ENCODE peak calls at places on chromosome 21, in ten cellular contexts. R is nucleus accumbens; N is activated CD8-positive, alpha-beta T cell treated with anti-CD3 and anti-CD28 coated beads for 36 hours; B is COR-L47; L is left cardiac atrium; G is dermis blood vessel endothelial cell; E is activated T-helper 1 cell treated with anti-CD3 and anti-CD28 coated beads, Interleukin-2, amount 50 U/mL, for 16 hours; F is HuH-7; C is iris pigment epithelial cell; V is activated CD8-positive, alpha-beta memory T cell treated with anti-CD3 and anti-CD28 coated beads for 1 hour. I is an unnamed sample.
A peak's percentile ranks its signal among the peaks of the same experiment; 100 is the strongest.

GRCh38 chr21:36454706-36455105 is 25.2 kb downstream of the CLDN14 start:
- DNase-seq in L (no peak), R (no peak), E (no peak), B (no peak), C (no peak), F (no peak), N (no peak), G (no peak), V (no peak), I (no peak)

GRCh38 chr21:41877901-41878830 is 978 bp downstream of the PRDM15 start:
- DNase-seq in R (no peak), G (peak; percentile 56), V (peak; percentile 3), N (peak; percentile 32), B (peak; percentile 38), F (peak; percentile 57), L (no peak), E (no peak), C (peak; percentile 87), I (peak; percentile 37)

GRCh38 chr21:28309596-28309995 is 683.1 kb downstream of the LTN1 start:
- DNase-seq in L (no peak), V (no peak), N (no peak), G (no peak), B (no peak), C (no peak), R (no peak), E (no peak), F (no peak), I (no peak)

GRCh38 chr21:33290441-33290840 is 24.3 kb downstream of the IL10RB start:
- DNase-seq in N (no peak), E (no peak), C (no peak), L (no peak), G (no peak), R (no peak), B (peak; percentile 96), F (no peak), V (no peak), I (no peak)

GRCh38 chr21:35311985-35312384 is 262.9 kb upstream of the RUNX1 start:
- DNase-seq in V (no peak), C (no peak), G (no peak), R (no peak), F (no peak), B (no peak), N (no peak), E (no peak), L (no peak), I (no peak)

GRCh38 chr21:39633043-39633442 is 20.3 kb downstream of the B3GALT5 start:
- DNase-seq in G (no peak), V (no peak), F (no peak), E (no peak), R (no peak), N (no peak), L (no peak), B (no peak), C (peak; percentile 76), I (peak; percentile 88)

GRCh38 chr21:45211661-45212060 is 76.0 kb downstream of the POFUT2 start:
- DNase-seq in G (no peak), B (no peak), L (no peak), R (no peak), F (no peak), C (no peak), V (no peak), E (no peak), N (no peak), I (no peak)

GRCh38 chr21:33402011-33402979 is 918 bp upstream of the IFNGR2 start:
- DNase-seq in E (no peak), L (peak; percentile 70), G (peak; percentile 60), F (no peak), C (peak; percentile 84), B (no peak), N (no peak), R (peak; percentile 28), V (no peak), I (no peak)

GRCh38 chr21:43608664-43609063 is 50.6 kb downstream of the HSF2BP start:
- DNase-seq in L (no peak), R (no peak), B (no peak), G (no peak), C (no peak), V (no peak), E (no peak), N (no peak), F (no peak), I (no peak)

GRCh38 chr21:38756746-38757145 is 49.0 kb upstream of the ETS2 start:
- DNase-seq in F (no peak), N (no peak), E (no peak), G (no peak), C (peak; percentile 91), R (no peak), B (no peak), L (no peak), V (no peak), I (peak; percentile 90)

GRCh38 chr21:32102426-32102825 is 176.4 kb downstream of the MIS18A start:
- DNase-seq in L (no peak), B (no peak), C (no peak), N (no peak), E (no peak), V (no peak), G (no peak), R (no peak), F (no peak), I (no peak)

GRCh38 chr21:15592271-15592860 is 137.4 kb upstream of the USP25 start:
- DNase-seq in E (no peak), L (no peak), V (no peak), G (peak; percentile 69), N (no peak), B (peak; percentile 3), F (peak; percentile 5), R (no peak), C (peak; percentile 46), I (peak; percentile 36)

GRCh38 chr21:38342734-38343133 is 85.9 kb downstream of the KCNJ15 start:
- DNase-seq in B (no peak), F (no peak), G (no peak), C (no peak), V (no peak), L (no peak), N (no peak), E (no peak), R (no peak), I (no peak)

GRCh38 chr21:17730782-17731181 is 88.4 kb downstream of the C21orf91 start:
- DNase-seq in E (no peak), C (peak; percentile 28), L (no peak), V (no peak), N (no peak), G (no peak), R (no peak), F (no peak), B (no peak), I (peak; percentile 25)